ENCODE peak calls at places on chromosomes 6 and 20, in four cellular contexts. One of them, this sample, is unnamed.

GRCh38 chr6:7425808-7426190 is 36.2 kb downstream of the RIOK1 start:
- DNase-seq in stomach: no peak
- DNase-seq in caudate nucleus: no peak
- DNase-seq in activated CD4-positive, alpha-beta T cell treated with anti-CD3 and anti-CD28 coated beads, Interleukin-2, amount 10 ng/mL, durations not matched to agents 7 days and 5 days: no peak
- DNase-seq in this sample: no peak

GRCh38 chr6:74755748-74756147 is 450.1 kb downstream of the COL12A1 start:
- DNase-seq in stomach: no peak
- DNase-seq in caudate nucleus: no peak
- DNase-seq in activated CD4-positive, alpha-beta T cell treated with anti-CD3 and anti-CD28 coated beads, Interleukin-2, amount 10 ng/mL, durations not matched to agents 7 days and 5 days: no peak
- DNase-seq in this sample: no peak

GRCh38 chr20:29876911-29877285 is 1380.6 kb upstream of the DEFB115 start:
- DNase-seq in stomach: no peak
- DNase-seq in caudate nucleus: no peak
- DNase-seq in activated CD4-positive, alpha-beta T cell treated with anti-CD3 and anti-CD28 coated beads, Interleukin-2, amount 10 ng/mL, durations not matched to agents 7 days and 5 days: no peak
- DNase-seq in this sample: no peak

GRCh38 chr6:109242029-109242428 is 140.2 kb downstream of the CD164 start:
- DNase-seq in stomach: no peak
- DNase-seq in caudate nucleus: no peak
- DNase-seq in activated CD4-positive, alpha-beta T cell treated with anti-CD3 and anti-CD28 coated beads, Interleukin-2, amount 10 ng/mL, durations not matched to agents 7 days and 5 days: no peak
- DNase-seq in this sample: no peak

GRCh38 chr20:40604416-40604815 is 84.6 kb downstream of the MAFB start:
- DNase-seq in stomach: no peak
- DNase-seq in caudate nucleus: no peak
- DNase-seq in activated CD4-positive, alpha-beta T cell treated with anti-CD3 and anti-CD28 coated beads, Interleukin-2, amount 10 ng/mL, durations not matched to agents 7 days and 5 days: no peak
- DNase-seq in this sample: no peak

GRCh38 chr20:20837574-20838021 is 125.2 kb upstream of the RALGAPA2 start:
- DNase-seq in stomach: peak
- DNase-seq in caudate nucleus: peak
- DNase-seq in activated CD4-positive, alpha-beta T cell treated with anti-CD3 and anti-CD28 coated beads, Interleukin-2, amount 10 ng/mL, durations not matched to agents 7 days and 5 days: peak
- DNase-seq in this sample: no peak

GRCh38 chr20:38927902-38928578 is 1.8 kb downstream of the FAM83D start:
- DNase-seq in stomach: no peak
- DNase-seq in caudate nucleus: no peak
- DNase-seq in activated CD4-positive, alpha-beta T cell treated with anti-CD3 and anti-CD28 coated beads, Interleukin-2, amount 10 ng/mL, durations not matched to agents 7 days and 5 days: peak
- DNase-seq in this sample: no peak

GRCh38 chr20:56710577-56711465 is 81.7 kb downstream of the TFAP2C start:
- DNase-seq in stomach: no peak
- DNase-seq in caudate nucleus: no peak
- DNase-seq in activated CD4-positive, alpha-beta T cell treated with anti-CD3 and anti-CD28 coated beads, Interleukin-2, amount 10 ng/mL, durations not matched to agents 7 days and 5 days: no peak
- DNase-seq in this sample: no peak

GRCh38 chr6:47197672-47198640 is 111.7 kb downstream of the TNFRSF21 start:
- DNase-seq in stomach: no peak
- DNase-seq in caudate nucleus: no peak
- DNase-seq in activated CD4-positive, alpha-beta T cell treated with anti-CD3 and anti-CD28 coated beads, Interleukin-2, amount 10 ng/mL, durations not matched to agents 7 days and 5 days: no peak
- DNase-seq in this sample: no peak

GRCh38 chr20:40536866-40537265 is 152.2 kb downstream of the MAFB start:
- DNase-seq in stomach: no peak
- DNase-seq in caudate nucleus: no peak
- DNase-seq in activated CD4-positive, alpha-beta T cell treated with anti-CD3 and anti-CD28 coated beads, Interleukin-2, amount 10 ng/mL, durations not matched to agents 7 days and 5 days: no peak
- DNase-seq in this sample: no peak

GRCh38 chr6:72894091-72894490 is 272.2 kb downstream of the KCNQ5 start:
- DNase-seq in stomach: no peak
- DNase-seq in caudate nucleus: no peak
- DNase-seq in activated CD4-positive, alpha-beta T cell treated with anti-CD3 and anti-CD28 coated beads, Interleukin-2, amount 10 ng/mL, durations not matched to agents 7 days and 5 days: no peak
- DNase-seq in this sample: no peak

GRCh38 chr6:46324706-46325105 is 153.9 kb upstream of the ENPP5 start:
- DNase-seq in stomach: no peak
- DNase-seq in caudate nucleus: no peak
- DNase-seq in activated CD4-positive, alpha-beta T cell treated with anti-CD3 and anti-CD28 coated beads, Interleukin-2, amount 10 ng/mL, durations not matched to agents 7 days and 5 days: no peak
- DNase-seq in this sample: no peak

GRCh38 chr6:16397623-16398022 is 159.2 kb downstream of the GMPR start:
- DNase-seq in stomach: no peak
- DNase-seq in caudate nucleus: no peak
- DNase-seq in activated CD4-positive, alpha-beta T cell treated with anti-CD3 and anti-CD28 coated beads, Interleukin-2, amount 10 ng/mL, durations not matched to agents 7 days and 5 days: no peak
- DNase-seq in this sample: no peak

GRCh38 chr6:157528931-157529653 is 148.1 kb downstream of the ZDHHC14 start:
- DNase-seq in stomach: no peak
- DNase-seq in caudate nucleus: no peak
- DNase-seq in activated CD4-positive, alpha-beta T cell treated with anti-CD3 and anti-CD28 coated beads, Interleukin-2, amount 10 ng/mL, durations not matched to agents 7 days and 5 days: no peak
- DNase-seq in this sample: no peak

GRCh38 chr20:45405566-45406259 is 2.4 kb upstream of the DBNDD2 start:
- DNase-seq in stomach: no peak
- DNase-seq in caudate nucleus: no peak
- DNase-seq in activated CD4-positive, alpha-beta T cell treated with anti-CD3 and anti-CD28 coated beads, Interleukin-2, amount 10 ng/mL, durations not matched to agents 7 days and 5 days: no peak
- DNase-seq in this sample: no peak

GRCh38 chr6:44537306-44538049 is 150.0 kb downstream of the CDC5L start:
- DNase-seq in stomach: no peak
- DNase-seq in caudate nucleus: no peak
- DNase-seq in activated CD4-positive, alpha-beta T cell treated with anti-CD3 and anti-CD28 coated beads, Interleukin-2, amount 10 ng/mL, durations not matched to agents 7 days and 5 days: no peak
- DNase-seq in this sample: no peak

GRCh38 chr6:156269751-156270369 is 507.3 kb upstream of the ARID1B start:
- DNase-seq in stomach: no peak
- DNase-seq in caudate nucleus: no peak
- DNase-seq in activated CD4-positive, alpha-beta T cell treated with anti-CD3 and anti-CD28 coated beads, Interleukin-2, amount 10 ng/mL, durations not matched to agents 7 days and 5 days: peak
- DNase-seq in this sample: peak

GRCh38 chr20:48626938-48627736 is 200.7 kb downstream of the PREX1 start:
- DNase-seq in stomach: no peak
- DNase-seq in caudate nucleus: no peak
- DNase-seq in activated CD4-positive, alpha-beta T cell treated with anti-CD3 and anti-CD28 coated beads, Interleukin-2, amount 10 ng/mL, durations not matched to agents 7 days and 5 days: no peak
- DNase-seq in this sample: no peak

GRCh38 chr6:27795697-27796494 is 116.3 kb downstream of the OR2B2 start:
- DNase-seq in stomach: no peak
- DNase-seq in caudate nucleus: no peak
- DNase-seq in activated CD4-positive, alpha-beta T cell treated with anti-CD3 and anti-CD28 coated beads, Interleukin-2, amount 10 ng/mL, durations not matched to agents 7 days and 5 days: peak
- DNase-seq in this sample: peak

GRCh38 chr6:7204726-7205125 is 97.0 kb downstream of the RREB1 start:
- DNase-seq in stomach: no peak
- DNase-seq in caudate nucleus: no peak
- DNase-seq in activated CD4-positive, alpha-beta T cell treated with anti-CD3 and anti-CD28 coated beads, Interleukin-2, amount 10 ng/mL, durations not matched to agents 7 days and 5 days: no peak
- DNase-seq in this sample: no peak

GRCh38 chr6:11271228-11271627 is 38.8 kb upstream of the NEDD9 start:
- DNase-seq in stomach: peak
- DNase-seq in caudate nucleus: no peak
- DNase-seq in activated CD4-positive, alpha-beta T cell treated with anti-CD3 and anti-CD28 coated beads, Interleukin-2, amount 10 ng/mL, durations not matched to agents 7 days and 5 days: no peak
- DNase-seq in this sample: no peak

GRCh38 chr6:108945686-108946158 is 97.5 kb downstream of the ARMC2 start:
- DNase-seq in stomach: peak
- DNase-seq in caudate nucleus: peak
- DNase-seq in activated CD4-positive, alpha-beta T cell treated with anti-CD3 and anti-CD28 coated beads, Interleukin-2, amount 10 ng/mL, durations not matched to agents 7 days and 5 days: no peak
- DNase-seq in this sample: no peak

GRCh38 chr6:125004797-125005595 is 42.8 kb downstream of the RNF217 start:
- DNase-seq in stomach: no peak
- DNase-seq in caudate nucleus: no peak
- DNase-seq in activated CD4-positive, alpha-beta T cell treated with anti-CD3 and anti-CD28 coated beads, Interleukin-2, amount 10 ng/mL, durations not matched to agents 7 days and 5 days: no peak
- DNase-seq in this sample: no peak

GRCh38 chr6:26240157-26240980 is 124.6 kb upstream of the BTN3A2 start:
- DNase-seq in stomach: peak
- DNase-seq in caudate nucleus: peak
- DNase-seq in activated CD4-positive, alpha-beta T cell treated with anti-CD3 and anti-CD28 coated beads, Interleukin-2, amount 10 ng/mL, durations not matched to agents 7 days and 5 days: peak
- DNase-seq in this sample: peak